ENCODE peak calls at places on chromosomes 7 and 10, in nine cellular contexts. N, B, O, A, X, L, C, W and E are unnamed samples.

GRCh38 chr7:150321788-150322113 is 1.4 kb upstream of the LRRC61 start:
- DNase-seq in N (no peak), B (peak; percentile 63), O (no peak), A (no peak), X (no peak), L (no peak), C (no peak), W (no peak), E (no peak)

GRCh38 chr7:17921891-17922416 is 18.3 kb downstream of the SNX13 start:
- DNase-seq in N (no peak), B (no peak), O (no peak), A (no peak), X (no peak), L (no peak), C (no peak), W (no peak), E (no peak)

GRCh38 chr10:49619613-49620012 is 5.8 kb downstream of the CHAT start:
- DNase-seq in N (no peak), B (peak; percentile 48), O (no peak), A (no peak), X (peak; percentile 68), L (no peak), C (no peak), W (no peak), E (no peak)

GRCh38 chr7:28865494-28866257 is 92.5 kb downstream of the TRIL start:
- DNase-seq in N (no peak), B (no peak), O (no peak), A (no peak), X (peak; percentile 26), L (no peak), C (no peak), W (no peak), E (no peak)

GRCh38 chr10:8331896-8332729 is 277.6 kb downstream of the GATA3 start:
- DNase-seq in N (peak; percentile 56), B (peak; percentile 92), O (peak; percentile 58), A (peak; percentile 5), X (peak; percentile 64), L (no peak), C (no peak), W (peak; percentile 3), E (peak; percentile 56)

GRCh38 chr7:75966209-75966961 is 28.0 kb downstream of the TMEM120A start:
- DNase-seq in N (no peak), B (peak; percentile 59), O (no peak), A (no peak), X (no peak), L (no peak), C (no peak), W (no peak), E (no peak)

GRCh38 chr10:613217-613616 is 76.3 kb downstream of the DIP2C start:
- DNase-seq in N (peak; percentile 76), B (peak; percentile 63), O (peak; percentile 85), A (no peak), X (peak; percentile 33), L (peak; percentile 6), C (no peak), W (no peak), E (peak; percentile 72)

GRCh38 chr7:45679516-45679915 is 105.3 kb downstream of the ADCY1 start:
- DNase-seq in N (no peak), B (peak; percentile 22), O (peak; percentile 20), A (no peak), X (peak; percentile 6), L (no peak), C (no peak), W (no peak), E (no peak)

GRCh38 chr10:124560377-124560776 is 98.8 kb downstream of the LHPP start:
- DNase-seq in N (no peak), B (peak; percentile 67), O (no peak), A (no peak), X (no peak), L (no peak), C (no peak), W (no peak), E (peak; percentile 28)

GRCh38 chr7:28784166-28784870 is 173.8 kb downstream of the TRIL start:
- DNase-seq in N (no peak), B (no peak), O (no peak), A (no peak), X (no peak), L (no peak), C (no peak), W (no peak), E (no peak)

GRCh38 chr7:55964261-55964801 is at the start of gene NIPSNAP2:
- DNase-seq in N (peak; percentile 56), B (no peak), O (peak; percentile 64), A (no peak), X (peak; percentile 75), L (peak; percentile 15), C (no peak), W (peak; percentile 17), E (peak; percentile 61)

GRCh38 chr7:8263048-8263447 is 1.1 kb upstream of the ICA1 start:
- DNase-seq in N (no peak), B (no peak), O (no peak), A (no peak), X (no peak), L (no peak), C (no peak), W (no peak), E (no peak)

GRCh38 chr10:132443605-132443997 is 46.6 kb downstream of the PWWP2B start:
- DNase-seq in N (peak; percentile 66), B (peak; percentile 93), O (no peak), A (no peak), X (no peak), L (no peak), C (no peak), W (no peak), E (peak; percentile 66)

GRCh38 chr10:88039496-88040200 is 176.2 kb downstream of the PTEN start:
- DNase-seq in N (no peak), B (no peak), O (no peak), A (no peak), X (no peak), L (no peak), C (no peak), W (no peak), E (no peak)

GRCh38 chr7:33130184-33130583 is 820 bp downstream of the BBS9 start:
- DNase-seq in N (no peak), B (no peak), O (no peak), A (no peak), X (peak; percentile 18), L (no peak), C (no peak), W (no peak), E (no peak)

GRCh38 chr7:150307129-150307528 is 16.0 kb upstream of the LRRC61 start:
- DNase-seq in N (no peak), B (no peak), O (no peak), A (no peak), X (no peak), L (no peak), C (no peak), W (no peak), E (no peak)

GRCh38 chr10:86168256-86168655 is 198.3 kb downstream of the GRID1 start:
- DNase-seq in N (no peak), B (peak; percentile 47), O (no peak), A (no peak), X (no peak), L (no peak), C (no peak), W (no peak), E (peak; percentile 20)

GRCh38 chr7:67976490-67976889 is 979.9 kb downstream of the TYW1 start:
- DNase-seq in N (no peak), B (no peak), O (no peak), A (no peak), X (no peak), L (no peak), C (no peak), W (no peak), E (no peak)

GRCh38 chr10:110834622-110835219 is 37.0 kb upstream of the PDCD4 start:
- DNase-seq in N (peak; percentile 66), B (no peak), O (peak; percentile 62), A (no peak), X (peak; percentile 67), L (no peak), C (no peak), W (no peak), E (peak; percentile 21)

GRCh38 chr7:27158436-27159277 is 2.2 kb upstream of the HOXA7 start:
- DNase-seq in N (peak; percentile 15), B (peak; percentile 69), O (no peak), A (no peak), X (peak; percentile 46), L (no peak), C (no peak), W (no peak), E (peak; percentile 33)
- H3K27me3 ChIP-seq in N (no peaks in the 10 kb centered on the region), B (peaks cover 85% of the 10 kb centered on the region), O (peaks cover 89% of the 10 kb centered on the region), A (no peaks in the 10 kb centered on the region), X (peaks cover 100% of the 10 kb centered on the region), L (no peaks in the 10 kb centered on the region), C (peaks cover 43% of the 10 kb centered on the region), W (peaks cover 100% of the 10 kb centered on the region), E (peaks cover 37% of the 10 kb centered on the region)

DNA sequence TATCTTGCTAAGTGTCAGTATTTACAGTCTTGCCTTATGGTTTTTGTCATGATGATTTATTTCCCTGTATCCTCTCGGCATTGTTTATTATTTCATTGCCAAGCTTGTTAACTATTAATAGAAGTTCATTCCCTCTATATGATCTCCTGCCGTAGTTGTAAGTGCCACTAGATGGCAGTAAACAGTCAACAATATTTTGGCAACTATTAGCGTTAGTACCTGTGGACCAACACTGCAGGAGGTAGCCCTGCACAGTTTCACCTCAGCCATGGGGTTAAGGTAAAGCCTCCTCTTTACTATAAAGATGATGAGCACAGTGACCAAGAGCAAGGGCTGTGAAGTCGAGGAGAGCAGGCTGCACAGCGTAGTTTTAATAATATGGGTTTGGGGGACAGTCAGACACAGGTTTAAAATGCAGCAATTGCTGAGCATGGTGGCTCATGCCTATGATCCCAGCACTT is 26.1 kb upstream of the CCNJ start:
- DNase-seq in N (no peak), B (no peak), O (no peak), A (peak; percentile 36), X (peak; percentile 83), L (peak; percentile 51), C (peak; percentile 32), W (no peak), E (peak; percentile 21)
- TF ChIP-seq POLR2AphosphoS5 in N (no peak), B (no peak), O (peak; percentile 25), A (no peak), X (no peak), L (no peak), C (no peak), W (no peak), E (peak; percentile 56)

DNA sequence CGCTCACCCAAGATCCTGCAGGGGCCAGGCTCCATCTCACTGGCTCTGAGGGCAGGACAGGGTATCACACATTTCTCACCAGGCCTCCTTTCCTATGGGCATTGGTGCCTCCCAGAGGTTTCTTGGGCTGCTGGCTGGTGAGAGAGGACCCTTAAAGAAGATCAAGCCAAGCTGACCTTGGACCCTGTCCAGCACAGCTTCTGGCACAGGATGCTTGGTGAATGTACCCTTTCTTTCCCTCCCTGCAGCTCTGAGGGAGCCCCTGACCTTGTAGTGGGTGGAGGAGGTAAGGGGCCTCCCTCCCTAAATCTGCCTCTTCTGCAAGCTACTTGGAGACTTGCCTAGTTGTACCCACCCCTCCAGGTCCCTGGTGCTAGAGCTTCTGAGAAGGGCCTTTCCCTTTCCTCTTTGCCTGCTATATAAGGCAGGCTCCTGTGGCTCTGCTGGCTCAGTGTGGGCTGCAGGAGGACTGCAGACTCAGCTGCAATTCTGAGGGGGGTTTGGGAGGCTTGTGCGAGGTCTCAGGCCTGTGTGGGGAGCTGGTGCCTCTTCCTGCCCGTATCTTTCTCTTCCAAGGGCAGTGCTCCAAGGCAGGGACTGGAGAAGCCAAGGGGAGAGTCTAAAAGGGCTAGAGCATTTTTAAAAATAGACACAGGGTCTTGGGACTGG is 11.8 kb upstream of the TRIM8 start:
- DNase-seq in N (no peak), B (peak; percentile 62), O (no peak), A (no peak), X (no peak), L (no peak), C (no peak), W (no peak), E (no peak)
- H3K27ac ChIP-seq in N (peak overlapping the region; percentile 87), B (peak overlapping the region; percentile 81), O (peak overlapping the region; percentile 57), A (no peak overlapping the region), X (no peak overlapping the region), L (no peak overlapping the region), C (no peak overlapping the region), W (no peak overlapping the region), E (peak overlapping the region; percentile 63)

GRCh38 chr7:26657139-26657753 is 207.1 kb downstream of the SKAP2 start:
- DNase-seq in N (no peak), B (no peak), O (no peak), A (no peak), X (peak; percentile 36), L (no peak), C (no peak), W (no peak), E (no peak)
- H3K27me3 ChIP-seq in N (no peaks in the 10 kb centered on the region), B (no peaks in the 10 kb centered on the region), O (no peaks in the 10 kb centered on the region), A (peaks cover 4% of the 10 kb centered on the region), X (no peaks in the 10 kb centered on the region), L (peaks cover 4% of the 10 kb centered on the region), C (no peaks in the 10 kb centered on the region), W (no peaks in the 10 kb centered on the region), E (no peaks in the 10 kb centered on the region)